ENCODE peak calls at places on chromosome 2, in eight cellular contexts. C, Q, I, D, N, Z, Y and E are unnamed samples.
A peak's percentile ranks its signal among the peaks of the same experiment; 100 is the strongest.

GRCh38 chr2:235088608-235089020 is 136.8 kb downstream of the SH3BP4 start:
- DNase-seq in Q (no peak), C (no peak), N (no peak), Y (no peak), Z (no peak), D (no peak), I (peak; percentile 66), E (no peak)

GRCh38 chr2:207403950-207404349 is 125.8 kb upstream of the CREB1 start:
- DNase-seq in Q (no peak), D (no peak), C (no peak), Z (no peak), Y (no peak), I (no peak), N (no peak), E (no peak)

GRCh38 chr2:85310330-85310729 is 17.5 kb downstream of the TGOLN2 start:
- DNase-seq in N (no peak), Y (no peak), C (no peak), Z (no peak), I (no peak), D (no peak), Q (no peak), E (no peak)

GRCh38 chr2:175468699-175469098 is 287.2 kb upstream of the ATP5MC3 start:
- DNase-seq in D (no peak), C (no peak), N (no peak), Y (no peak), Z (no peak), I (no peak), Q (no peak), E (no peak)

GRCh38 chr2:54859997-54860701 is 136.7 kb downstream of the EML6 start:
- DNase-seq in N (no peak), Q (no peak), I (peak; percentile 73), D (no peak), Z (no peak), Y (peak; percentile 80), C (no peak), E (peak; percentile 93)

GRCh38 chr2:88177556-88177955 is 7.4 kb downstream of the THNSL2 start:
- DNase-seq in Y (no peak), Q (no peak), C (no peak), Z (no peak), D (no peak), I (peak; percentile 11), N (no peak), E (no peak)

GRCh38 chr2:212249451-212249850 is 289.2 kb downstream of the ERBB4 start:
- DNase-seq in Z (no peak), N (no peak), D (no peak), I (peak; percentile 65), Q (no peak), Y (peak; percentile 17), C (no peak), E (peak; percentile 38)

GRCh38 chr2:85445316-85446295 is 27.1 kb downstream of the SH2D6 start:
- DNase-seq in I (peak; percentile 92), N (no peak), Y (peak; percentile 91), Z (no peak), D (no peak), C (no peak), Q (no peak), E (peak; percentile 72)